ENCODE peak calls at places on chromosome 17, in six cellular contexts. One of them, this sample, is unnamed.
A peak's percentile ranks its signal among the peaks of the same experiment; 100 is the strongest.

GRCh38 chr17:32551186-32551955 is 64.6 kb downstream of the CDK5R1 start:
- DNase-seq in right atrium auricular region: no peak
- DNase-seq in heart left ventricle: no peak
- DNase-seq in endothelial cell of umbilical vein: peak; percentile 76
- DNase-seq in right lobe of liver: no peak
- DNase-seq in WTC11: no peak
- DNase-seq in this sample: no peak

GRCh38 chr17:62134397-62134796 is 69.3 kb upstream of the MED13 start:
- DNase-seq in right atrium auricular region: no peak
- DNase-seq in heart left ventricle: no peak
- DNase-seq in endothelial cell of umbilical vein: no peak
- DNase-seq in right lobe of liver: no peak
- DNase-seq in WTC11: no peak
- DNase-seq in this sample: no peak

GRCh38 chr17:6525111-6525510 is 31.2 kb downstream of the PITPNM3 start:
- DNase-seq in right atrium auricular region: no peak
- DNase-seq in heart left ventricle: no peak
- DNase-seq in endothelial cell of umbilical vein: no peak
- DNase-seq in right lobe of liver: no peak
- DNase-seq in WTC11: no peak
- DNase-seq in this sample: no peak

GRCh38 chr17:16456770-16457316 is 35.1 kb downstream of the LRRC75A start:
- DNase-seq in right atrium auricular region: no peak
- DNase-seq in heart left ventricle: no peak
- DNase-seq in endothelial cell of umbilical vein: no peak
- DNase-seq in right lobe of liver: no peak
- DNase-seq in WTC11: no peak
- DNase-seq in this sample: no peak

GRCh38 chr17:33647976-33648375 is 354.9 kb upstream of the ASIC2 start:
- DNase-seq in right atrium auricular region: no peak
- DNase-seq in heart left ventricle: no peak
- DNase-seq in endothelial cell of umbilical vein: no peak
- DNase-seq in right lobe of liver: no peak
- DNase-seq in WTC11: no peak
- DNase-seq in this sample: no peak

GRCh38 chr17:73899839-73900238 is 255.6 kb upstream of the SDK2 start:
- DNase-seq in right atrium auricular region: no peak
- DNase-seq in heart left ventricle: no peak
- DNase-seq in endothelial cell of umbilical vein: no peak
- DNase-seq in right lobe of liver: no peak
- DNase-seq in WTC11: no peak
- DNase-seq in this sample: no peak

GRCh38 chr17:83018658-83019193 is 60.7 kb upstream of the METRNL start:
- DNase-seq in right atrium auricular region: no peak
- DNase-seq in heart left ventricle: no peak
- DNase-seq in endothelial cell of umbilical vein: no peak
- DNase-seq in right lobe of liver: no peak
- DNase-seq in WTC11: no peak
- DNase-seq in this sample: no peak

GRCh38 chr17:35286120-35286781 is 43.4 kb downstream of the SLFN5 start:
- DNase-seq in right atrium auricular region: no peak
- DNase-seq in heart left ventricle: no peak
- DNase-seq in endothelial cell of umbilical vein: no peak
- DNase-seq in right lobe of liver: no peak
- DNase-seq in WTC11: no peak
- DNase-seq in this sample: no peak

GRCh38 chr17:4583206-4583605 is 1.1 kb upstream of the SMTNL2 start:
- DNase-seq in right atrium auricular region: no peak
- DNase-seq in heart left ventricle: no peak
- DNase-seq in endothelial cell of umbilical vein: no peak
- DNase-seq in right lobe of liver: no peak
- DNase-seq in WTC11: no peak
- DNase-seq in this sample: no peak

GRCh38 chr17:10061131-10061581 is 137.2 kb downstream of the GAS7 start:
- DNase-seq in right atrium auricular region: no peak
- DNase-seq in heart left ventricle: peak; percentile 50
- DNase-seq in endothelial cell of umbilical vein: no peak
- DNase-seq in right lobe of liver: no peak
- DNase-seq in WTC11: no peak
- DNase-seq in this sample: peak; percentile 82

GRCh38 chr17:2796164-2797140 is at the start of gene RAP1GAP2:
- DNase-seq in right atrium auricular region: peak; percentile 60
- DNase-seq in heart left ventricle: peak; percentile 75
- DNase-seq in endothelial cell of umbilical vein: no peak
- DNase-seq in right lobe of liver: peak; percentile 69
- DNase-seq in WTC11: no peak
- DNase-seq in this sample: no peak

GRCh38 chr17:49515196-49515770 is 20.2 kb downstream of the NGFR start:
- DNase-seq in right atrium auricular region: peak; percentile 92
- DNase-seq in heart left ventricle: peak; percentile 95
- DNase-seq in endothelial cell of umbilical vein: no peak
- DNase-seq in right lobe of liver: peak; percentile 89
- DNase-seq in WTC11: peak; percentile 73
- DNase-seq in this sample: peak; percentile 97

GRCh38 chr17:17401271-17401781 is 75.5 kb upstream of the MED9 start:
- DNase-seq in right atrium auricular region: no peak
- DNase-seq in heart left ventricle: no peak
- DNase-seq in endothelial cell of umbilical vein: no peak
- DNase-seq in right lobe of liver: peak; percentile 79
- DNase-seq in WTC11: peak; percentile 72
- DNase-seq in this sample: no peak

GRCh38 chr17:56593073-56593740 is at the start of gene NOG:
- DNase-seq in right atrium auricular region: no peak
- DNase-seq in heart left ventricle: peak; percentile 38
- DNase-seq in endothelial cell of umbilical vein: peak; percentile 13
- DNase-seq in right lobe of liver: peak; percentile 37
- DNase-seq in WTC11: peak; percentile 73
- DNase-seq in this sample: no peak

GRCh38 chr17:76641501-76641900 is 2.1 kb downstream of the ST6GALNAC1 start:
- DNase-seq in right atrium auricular region: no peak
- DNase-seq in heart left ventricle: no peak
- DNase-seq in endothelial cell of umbilical vein: no peak
- DNase-seq in right lobe of liver: no peak
- DNase-seq in WTC11: no peak
- DNase-seq in this sample: no peak
- TF ChIP-seq CTCF in right atrium auricular region: no peak
- TF ChIP-seq CTCF in heart left ventricle: no peak
- TF ChIP-seq CTCF in endothelial cell of umbilical vein: no peak
- TF ChIP-seq CTCF in right lobe of liver: no peak
- TF ChIP-seq CTCF in WTC11: no peak
- TF ChIP-seq CTCF in this sample: no peak

GRCh38 chr17:80453126-80453979 is 23.1 kb downstream of the NPTX1 start:
- DNase-seq in right atrium auricular region: no peak
- DNase-seq in heart left ventricle: no peak
- DNase-seq in endothelial cell of umbilical vein: no peak
- DNase-seq in right lobe of liver: no peak
- DNase-seq in WTC11: no peak
- DNase-seq in this sample: no peak

GRCh38 chr17:80453980-80454556 is 22.3 kb downstream of the NPTX1 start:
- DNase-seq in right atrium auricular region: no peak
- DNase-seq in heart left ventricle: no peak
- DNase-seq in endothelial cell of umbilical vein: no peak
- DNase-seq in right lobe of liver: no peak
- DNase-seq in WTC11: no peak
- DNase-seq in this sample: no peak

GRCh38 chr17:80455784-80456183 is 20.6 kb downstream of the NPTX1 start:
- DNase-seq in right atrium auricular region: no peak
- DNase-seq in heart left ventricle: no peak
- DNase-seq in endothelial cell of umbilical vein: no peak
- DNase-seq in right lobe of liver: no peak
- DNase-seq in WTC11: no peak
- DNase-seq in this sample: no peak

GRCh38 chr17:80455328-80455710 is 21.1 kb downstream of the NPTX1 start:
- DNase-seq in right atrium auricular region: peak; percentile 61
- DNase-seq in heart left ventricle: peak; percentile 71
- DNase-seq in endothelial cell of umbilical vein: no peak
- DNase-seq in right lobe of liver: peak; percentile 60
- DNase-seq in WTC11: peak; percentile 74
- DNase-seq in this sample: no peak

DNA sequence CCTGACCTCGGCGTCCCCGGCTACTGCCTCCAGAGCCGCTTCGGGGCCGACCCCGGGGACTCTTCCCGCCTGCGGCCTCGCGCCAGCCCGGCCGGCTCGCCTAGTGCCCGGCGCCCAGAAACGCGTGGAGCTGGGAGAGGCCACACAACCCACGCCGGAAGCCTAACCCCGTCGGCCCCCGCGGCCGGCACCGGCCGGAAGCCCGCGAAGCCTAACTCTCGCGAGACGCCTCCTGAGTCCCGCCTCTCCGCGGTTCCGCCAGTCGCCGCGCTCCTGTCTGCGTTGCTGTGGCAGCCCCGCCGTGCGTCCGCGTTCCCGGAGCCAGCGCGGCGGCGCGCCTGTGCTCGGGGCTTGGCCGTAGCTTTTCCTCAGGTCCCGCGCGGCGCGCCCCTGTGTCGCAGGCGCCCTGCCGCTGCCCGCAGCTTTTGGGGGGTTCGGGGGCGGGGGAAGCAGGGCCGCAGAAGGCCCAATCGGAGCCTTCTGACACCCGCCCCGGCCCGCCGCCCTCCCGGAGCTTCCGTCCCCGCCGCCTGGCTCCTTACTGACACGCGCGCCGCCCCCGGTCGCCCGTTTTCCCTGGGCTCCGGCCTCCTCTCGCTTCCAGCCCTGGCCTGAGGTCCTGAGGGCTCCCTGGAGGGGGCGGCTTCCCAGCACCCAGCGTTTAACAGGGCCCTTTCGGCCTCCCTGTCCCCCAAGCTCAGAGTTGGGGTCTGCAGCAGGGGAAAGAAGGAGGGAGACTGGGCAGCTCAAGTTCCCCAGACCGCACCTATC is 21.7 kb downstream of the NPTX1 start:
- DNase-seq in right atrium auricular region: peak; percentile 95
- DNase-seq in heart left ventricle: peak; percentile 98
- DNase-seq in endothelial cell of umbilical vein: peak; percentile 94
- DNase-seq in right lobe of liver: peak; percentile 98
- DNase-seq in WTC11: peak; percentile 96
- DNase-seq in this sample: peak; percentile 92
- TF ChIP-seq CTCF in right atrium auricular region: peak; percentile 16
- TF ChIP-seq CTCF in heart left ventricle: no peak
- TF ChIP-seq CTCF in endothelial cell of umbilical vein: no peak
- TF ChIP-seq CTCF in right lobe of liver: no peak
- TF ChIP-seq CTCF in WTC11: no peak
- TF ChIP-seq CTCF in this sample: no peak

GRCh38 chr17:12089809-12090384 is 69.2 kb downstream of the MAP2K4 start:
- DNase-seq in right atrium auricular region: no peak
- DNase-seq in heart left ventricle: no peak
- DNase-seq in endothelial cell of umbilical vein: peak; percentile 79
- DNase-seq in right lobe of liver: no peak
- DNase-seq in WTC11: no peak
- DNase-seq in this sample: no peak

GRCh38 chr17:12088035-12088434 is 67.4 kb downstream of the MAP2K4 start:
- DNase-seq in right atrium auricular region: no peak
- DNase-seq in heart left ventricle: no peak
- DNase-seq in endothelial cell of umbilical vein: no peak
- DNase-seq in right lobe of liver: no peak
- DNase-seq in WTC11: no peak
- DNase-seq in this sample: no peak

GRCh38 chr17:12081720-12082119 is 61.0 kb downstream of the MAP2K4 start:
- DNase-seq in right atrium auricular region: no peak
- DNase-seq in heart left ventricle: peak; percentile 32
- DNase-seq in endothelial cell of umbilical vein: no peak
- DNase-seq in right lobe of liver: no peak
- DNase-seq in WTC11: no peak
- DNase-seq in this sample: no peak

GRCh38 chr17:12085076-12085949 is 64.6 kb downstream of the MAP2K4 start:
- DNase-seq in right atrium auricular region: no peak
- DNase-seq in heart left ventricle: no peak
- DNase-seq in endothelial cell of umbilical vein: no peak
- DNase-seq in right lobe of liver: no peak
- DNase-seq in WTC11: no peak
- DNase-seq in this sample: no peak
- TF ChIP-seq CTCF in right atrium auricular region: no peak
- TF ChIP-seq CTCF in heart left ventricle: no peak
- TF ChIP-seq CTCF in endothelial cell of umbilical vein: no peak
- TF ChIP-seq CTCF in right lobe of liver: no peak
- TF ChIP-seq CTCF in WTC11: no peak
- TF ChIP-seq CTCF in this sample: no peak

GRCh38 chr17:68201425-68201785 is 46.4 kb upstream of the AMZ2 start:
- DNase-seq in right atrium auricular region: peak; percentile 49
- DNase-seq in heart left ventricle: no peak
- DNase-seq in endothelial cell of umbilical vein: no peak
- DNase-seq in right lobe of liver: no peak
- DNase-seq in WTC11: no peak
- DNase-seq in this sample: no peak

GRCh38 chr17:68199837-68200688 is 47.8 kb upstream of the AMZ2 start:
- DNase-seq in right atrium auricular region: no peak
- DNase-seq in heart left ventricle: no peak
- DNase-seq in endothelial cell of umbilical vein: peak; percentile 21
- DNase-seq in right lobe of liver: no peak
- DNase-seq in WTC11: no peak
- DNase-seq in this sample: no peak

GRCh38 chr17:68198931-68199836 is 48.7 kb upstream of the AMZ2 start:
- DNase-seq in right atrium auricular region: no peak
- DNase-seq in heart left ventricle: no peak
- DNase-seq in endothelial cell of umbilical vein: no peak
- DNase-seq in right lobe of liver: peak; percentile 30
- DNase-seq in WTC11: peak; percentile 58
- DNase-seq in this sample: no peak

GRCh38 chr17:68197997-68198930 is 49.6 kb upstream of the AMZ2 start:
- DNase-seq in right atrium auricular region: no peak
- DNase-seq in heart left ventricle: no peak
- DNase-seq in endothelial cell of umbilical vein: no peak
- DNase-seq in right lobe of liver: no peak
- DNase-seq in WTC11: peak; percentile 56
- DNase-seq in this sample: no peak

DNA sequence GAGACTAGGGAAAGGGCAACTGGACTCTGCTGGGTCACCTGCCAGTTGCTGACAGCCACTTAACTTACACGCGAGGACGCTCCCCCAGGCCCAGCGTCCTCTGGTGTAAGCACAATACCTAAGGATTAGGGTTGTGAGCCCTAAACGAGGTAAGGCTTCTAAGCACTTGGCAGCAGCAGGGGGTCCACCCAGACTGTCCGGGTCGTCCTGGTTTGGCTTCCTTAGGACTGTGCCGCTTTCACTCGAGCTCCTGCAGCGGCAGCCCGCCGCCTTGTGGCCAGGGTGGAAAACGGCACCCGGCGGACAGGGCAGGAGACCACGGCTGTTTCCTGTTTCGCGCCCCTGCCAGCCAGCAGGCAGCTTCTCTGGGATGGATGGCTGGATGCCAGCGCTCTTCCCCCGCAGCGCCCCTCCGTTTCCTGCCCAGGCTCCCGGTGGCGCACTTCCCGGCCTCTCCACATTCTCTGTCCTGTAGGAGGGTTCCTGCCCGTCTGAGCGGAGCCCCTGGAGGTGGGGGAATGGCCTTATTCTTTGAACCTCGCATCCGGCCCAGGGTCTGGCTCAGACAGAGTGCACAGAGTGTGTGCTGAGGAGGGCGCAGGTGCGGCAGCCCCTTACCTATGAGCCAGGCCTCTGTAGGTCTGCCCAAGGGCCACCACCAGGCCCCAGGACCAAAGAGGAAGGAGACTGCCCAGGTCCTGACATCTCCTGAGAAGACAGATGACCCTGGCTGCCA is 47.0 kb upstream of the AMZ2 start:
- DNase-seq in right atrium auricular region: peak; percentile 83
- DNase-seq in heart left ventricle: peak; percentile 84
- DNase-seq in endothelial cell of umbilical vein: peak; percentile 80
- DNase-seq in right lobe of liver: peak; percentile 82
- DNase-seq in WTC11: peak; percentile 93
- DNase-seq in this sample: no peak
- TF ChIP-seq CTCF in right atrium auricular region: peak; percentile 93
- TF ChIP-seq CTCF in heart left ventricle: peak; percentile 95
- TF ChIP-seq CTCF in endothelial cell of umbilical vein: peak; percentile 92
- TF ChIP-seq CTCF in right lobe of liver: peak; percentile 89
- TF ChIP-seq CTCF in WTC11: peak; percentile 95
- TF ChIP-seq CTCF in this sample: peak; percentile 89

GRCh38 chr17:27038676-27039075 is 255.2 kb upstream of the WSB1 start:
- DNase-seq in right atrium auricular region: no peak
- DNase-seq in heart left ventricle: no peak
- DNase-seq in endothelial cell of umbilical vein: no peak
- DNase-seq in right lobe of liver: no peak
- DNase-seq in WTC11: no peak
- DNase-seq in this sample: no peak
- TF ChIP-seq CTCF in right atrium auricular region: no peak
- TF ChIP-seq CTCF in heart left ventricle: no peak
- TF ChIP-seq CTCF in endothelial cell of umbilical vein: no peak
- TF ChIP-seq CTCF in right lobe of liver: no peak
- TF ChIP-seq CTCF in WTC11: no peak
- TF ChIP-seq CTCF in this sample: no peak

This sample was measured in AG09319.